ENCODE peak calls at places on chromosome 13, in five cellular contexts. P, M, A, X and O are unnamed samples. For H3K27me3 and H3K36me3, the result is how much of the 10 kb centered on the place peaks cover.

GRCh38 chr13:30667014-30667413 is 49.3 kb downstream of the USPL1 start:
- DNase-seq in P (no peak), M (no peak), A (no peak), X (no peak), O (no peak)

GRCh38 chr13:91297503-91297902 is 50.0 kb upstream of the MIR17HG start:
- DNase-seq in X (no peak), M (no peak), P (no peak), A (no peak), O (no peak)

GRCh38 chr13:94431987-94432386 is 47.5 kb downstream of the DCT start:
- DNase-seq in M (peak), P (no peak), A (no peak), X (no peak), O (no peak)

GRCh38 chr13:95603887-95604533 is 40.5 kb downstream of the DZIP1 start:
- DNase-seq in M (no peak), P (no peak), X (peak), A (no peak), O (no peak)

GRCh38 chr13:114020750-114021463 is 47.0 kb upstream of the C13orf46 start:
- DNase-seq in A (no peak), M (no peak), P (no peak), X (no peak), O (no peak)

GRCh38 chr13:30696278-30697176 is 38.8 kb upstream of the ALOX5AP start:
- DNase-seq in P (no peak), M (peak), A (no peak), X (no peak), O (no peak)

GRCh38 chr13:90547272-90547790 is 800.2 kb upstream of the MIR17HG start:
- DNase-seq in A (no peak), P (no peak), M (no peak), X (no peak), O (no peak)

GRCh38 chr13:21465710-21466160 is 6.6 kb upstream of the ZDHHC20 start:
- DNase-seq in A (no peak), X (peak), M (no peak), P (no peak), O (no peak)

GRCh38 chr13:45607931-45608330 is 7.6 kb downstream of the ERICH6B start:
- DNase-seq in A (no peak), M (no peak), P (no peak), X (no peak), O (no peak)

GRCh38 chr13:48403151-48403631 is 9.7 kb downstream of the LPAR6 start:
- DNase-seq in M (no peak), X (no peak), P (no peak), A (no peak), O (no peak)

GRCh38 chr13:105948143-105948542 is 587.3 kb downstream of the EFNB2 start:
- DNase-seq in P (no peak), X (no peak), M (no peak), A (no peak), O (no peak)

GRCh38 chr13:100532836-100533435 is 55.7 kb downstream of the GGACT start:
- DNase-seq in X (no peak), M (no peak), P (no peak), A (no peak), O (no peak)

GRCh38 chr13:109760372-109760771 is 26.0 kb downstream of the IRS2 start:
- DNase-seq in P (no peak), X (no peak), A (no peak), M (no peak), O (no peak)

GRCh38 chr13:90551253-90551652 is 796.2 kb upstream of the MIR17HG start:
- DNase-seq in P (no peak), X (no peak), A (no peak), M (no peak), O (no peak)

GRCh38 chr13:50410921-50411712 is 395.9 kb downstream of the KCNRG start:
- DNase-seq in X (peak), P (no peak), M (no peak), A (no peak), O (no peak)

GRCh38 chr13:76856141-76856571 is 30.0 kb downstream of the KCTD12 start:
- DNase-seq in P (no peak), M (no peak), X (peak), A (no peak), O (no peak)

GRCh38 chr13:38090913-38091312 is 221.3 kb upstream of the TRPC4 start:
- DNase-seq in P (no peak), A (no peak), X (no peak), M (no peak), O (no peak)

GRCh38 chr13:76331948-76332712 is 554.1 kb downstream of the KCTD12 start:
- DNase-seq in A (no peak), P (no peak), M (peak), X (no peak), O (no peak)

GRCh38 chr13:51849145-51850101 is 4.4 kb upstream of the TMEM272 start:
- DNase-seq in M (no peak), A (peak), X (peak), P (peak), O (peak)

GRCh38 chr13:39910833-39911232 is 255.4 kb downstream of the COG6 start:
- DNase-seq in M (no peak), A (no peak), X (no peak), P (no peak), O (no peak)

GRCh38 chr13:80873589-80873988 is 532.7 kb upstream of the SPRY2 start:
- DNase-seq in P (no peak), A (no peak), M (peak), X (peak), O (no peak)

GRCh38 chr13:79628463-79628862 is 147.5 kb downstream of the NDFIP2 start:
- DNase-seq in A (no peak), M (no peak), P (no peak), X (no peak), O (no peak)

GRCh38 chr13:108957369-108958012 is 328.1 kb downstream of the MYO16 start:
- DNase-seq in P (no peak), A (no peak), M (no peak), X (peak), O (peak)

GRCh38 chr13:111539791-111540446 is 219.5 kb downstream of the TEX29 start:
- DNase-seq in A (no peak), X (no peak), P (no peak), M (no peak), O (peak)

GRCh38 chr13:37715606-37716015 is 117.0 kb upstream of the POSTN start:
- DNase-seq in A (no peak), X (peak), P (no peak), M (no peak), O (no peak)

GRCh38 chr13:74575729-74576125 is 441.5 kb upstream of the KLF12 start:
- DNase-seq in P (peak), X (peak), M (peak), A (peak), O (peak)

GRCh38 chr13:32851083-32852064 is 164.8 kb upstream of the KL start:
- DNase-seq in P (no peak), M (no peak), A (no peak), X (no peak), O (no peak)

GRCh38 chr13:110450016-110450900 is 111.3 kb downstream of the RAB20 start:
- DNase-seq in P (no peak), X (no peak), M (no peak), A (no peak), O (no peak)

GRCh38 chr13:97226788-97227627 is 4.9 kb downstream of the MBNL2 start:
- DNase-seq in A (no peak), P (no peak), M (peak), X (no peak), O (no peak)
- H3K27me3 ChIP-seq in A (under half), P (under half), M (under half), X (under half), O (half or more)

GRCh38 chr13:46830405-46831005 is 33.5 kb upstream of the ESD start:
- DNase-seq in M (no peak), P (no peak), X (no peak), A (no peak), O (no peak)
- H3K36me3 ChIP-seq in M (under half), P (under half), X (under half), A (under half), O (under half)

GRCh38 chr13:29137016-29137415 is 316.9 kb downstream of the MTUS2 start:
- DNase-seq in X (no peak), A (no peak), M (no peak), P (no peak), O (no peak)

GRCh38 chr13:29137995-29138394 is 317.9 kb downstream of the MTUS2 start:
- DNase-seq in M (no peak), P (no peak), A (no peak), X (no peak), O (no peak)

GRCh38 chr13:29136341-29136740 is 316.2 kb downstream of the MTUS2 start:
- DNase-seq in X (peak), M (no peak), P (no peak), A (no peak), O (no peak)

GRCh38 chr13:29143864-29144263 is 323.7 kb downstream of the MTUS2 start:
- DNase-seq in M (no peak), A (no peak), X (no peak), P (no peak), O (no peak)

DNA sequence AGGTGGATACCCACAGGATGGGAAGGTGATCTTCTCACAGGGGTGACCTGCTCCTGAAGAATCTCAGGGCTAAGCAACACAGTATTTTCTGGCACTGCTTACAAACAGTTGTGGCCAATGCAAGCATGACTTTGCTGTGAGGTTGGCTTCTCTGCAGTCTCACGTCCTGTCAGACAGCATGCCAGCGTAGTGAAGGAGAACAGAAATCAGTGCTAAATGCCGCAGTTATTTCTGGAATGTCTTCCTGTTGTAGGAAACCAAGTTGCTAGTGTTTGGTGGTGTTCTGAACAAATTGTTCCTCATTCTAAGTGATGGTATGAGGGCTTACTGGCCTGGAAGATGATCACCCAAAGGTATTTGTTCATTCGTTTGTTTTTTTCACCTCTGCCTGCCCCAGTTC is 320.1 kb downstream of the MTUS2 start:
- DNase-seq in A (no peak), M (no peak), X (no peak), P (no peak), O (no peak)
- H3K4me3 ChIP-seq in A (no peak), M (no peak), X (no peak), P (no peak), O (no peak)

DNA sequence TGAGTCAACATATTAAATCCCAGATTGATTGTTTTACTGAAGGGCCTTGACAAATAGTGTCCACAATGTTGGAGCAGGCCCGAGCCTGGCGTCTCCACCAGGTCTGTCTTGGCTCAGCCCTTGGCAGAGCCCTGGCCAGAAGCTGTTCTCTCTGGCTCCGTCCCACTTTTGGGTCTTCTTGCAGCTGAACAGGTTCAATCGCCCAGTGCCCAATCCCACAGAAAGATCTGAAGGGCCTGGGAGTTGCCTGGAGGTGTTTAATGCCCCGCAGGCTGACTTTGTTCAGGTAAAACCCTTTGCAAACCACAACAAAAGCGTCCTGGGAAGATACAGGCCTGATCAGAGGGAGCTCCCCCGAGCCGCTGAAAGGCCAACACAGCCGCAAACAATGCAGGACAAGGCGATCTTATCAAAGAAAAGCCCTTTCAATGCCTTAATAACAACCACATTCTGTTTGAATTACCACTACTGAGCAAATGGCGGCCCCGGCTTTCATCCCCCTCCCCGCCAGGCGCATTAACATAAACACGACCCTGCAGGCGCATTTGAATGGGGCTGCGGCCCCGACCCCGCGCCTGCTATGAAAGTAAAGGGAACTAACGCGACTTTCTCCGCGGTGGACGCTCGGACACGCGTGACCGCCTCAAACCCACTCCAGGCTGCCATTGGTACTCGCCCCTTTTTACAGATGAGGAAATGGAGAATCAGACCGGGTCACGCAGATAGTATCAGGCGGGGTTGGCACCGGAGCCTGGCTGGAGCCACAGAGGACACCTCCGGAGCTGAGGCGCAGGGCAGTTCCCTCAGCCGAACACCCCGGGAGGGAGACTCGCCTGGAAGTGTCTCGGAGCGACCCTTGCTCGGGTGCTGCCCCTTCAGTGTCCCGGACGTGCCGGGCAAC is 3.1 kb downstream of the CDX2 start:
- DNase-seq in P (no peak), X (no peak), M (no peak), A (no peak), O (peak)
- H3K27me3 ChIP-seq in P (under half), X (half or more), M (under half), A (half or more), O (half or more)

GRCh38 chr13:41812851-41813250 is 148.1 kb downstream of the VWA8 start:
- DNase-seq in M (no peak), A (no peak), X (no peak), P (no peak), O (no peak)
- H3K36me3 ChIP-seq in M (under half), A (under half), X (under half), P (under half), O (under half)

GRCh38 chr13:26021516-26021915 is 30.3 kb downstream of the SHISA2 start:
- DNase-seq in X (peak), P (no peak), A (no peak), M (no peak), O (no peak)
- H3K4me3 ChIP-seq in X (no peak), P (no peak), A (no peak), M (no peak), O (no peak)

GRCh38 chr13:99104396-99104795 is 96.3 kb upstream of the UBAC2 start:
- DNase-seq in M (no peak), X (no peak), P (no peak), A (no peak), O (no peak)

GRCh38 chr13:99103536-99103935 is 97.1 kb upstream of the UBAC2 start:
- DNase-seq in X (no peak), A (no peak), M (no peak), P (no peak), O (peak)

GRCh38 chr13:99105160-99105559 is 95.5 kb upstream of the UBAC2 start:
- DNase-seq in P (no peak), A (no peak), M (no peak), X (no peak), O (no peak)
- H3K27me3 ChIP-seq in P (under half), A (under half), M (under half), X (under half), O (under half)

DNA sequence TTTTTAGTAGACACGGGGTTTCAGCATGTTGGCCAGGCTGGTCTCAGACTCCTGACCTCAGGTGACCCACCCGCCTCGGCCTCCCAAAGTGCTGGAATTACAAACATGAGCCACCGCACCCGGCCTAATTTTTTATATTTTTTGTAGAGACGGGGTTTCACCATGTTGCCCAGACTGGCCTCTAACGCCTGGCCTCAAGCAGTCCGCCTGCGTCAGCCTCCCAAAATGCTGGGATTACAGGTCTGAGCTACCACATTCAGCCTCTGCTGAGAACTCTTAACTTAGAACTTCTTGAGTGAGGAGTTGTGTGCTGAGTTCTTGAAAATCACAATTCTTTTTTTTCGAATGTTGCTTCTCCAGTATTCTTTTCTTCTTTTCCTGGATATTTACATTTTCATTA is 112.2 kb downstream of the PAN3 start:
- DNase-seq in M (no peak), A (no peak), P (no peak), X (no peak), O (no peak)
- H3K36me3 ChIP-seq in M (under half), A (under half), P (under half), X (under half), O (under half)